ENCODE peak calls at places on chromosomes 6 and 20, in nine cellular contexts. D is SJSA1, G is kidney, W is NT2/D1, Y is AG04450, T is right cardiac atrium, C is cardiac muscle cell, J is GM12865, R is heart right ventricle. Q is an unnamed sample.

GRCh38 chr6:138531387-138531786 is 32.1 kb upstream of the NHSL1 start:
- DNase-seq in J (no peak), W (no peak), D (no peak), R (no peak), T (no peak), G (no peak), C (no peak), Y (no peak), Q (no peak)

GRCh38 chr6:149884215-149884614 is 13.7 kb downstream of the RAET1E start:
- DNase-seq in D (no peak), R (no peak), C (no peak), G (peak), W (no peak), Y (no peak), T (peak), J (no peak), Q (no peak)

GRCh38 chr6:5663256-5663655 is 343.5 kb downstream of the NRN1 start:
- DNase-seq in T (no peak), D (no peak), G (no peak), J (no peak), W (no peak), R (no peak), Y (no peak), C (peak), Q (no peak)

GRCh38 chr6:105045546-105045945 is 88.6 kb downstream of the LIN28B start:
- DNase-seq in C (no peak), D (no peak), W (no peak), J (no peak), Y (no peak), R (no peak), T (no peak), G (no peak), Q (no peak)

GRCh38 chr6:43629104-43629504 is at the start of gene GTPBP2:
- DNase-seq in T (peak), R (peak), Y (peak), G (peak), W (peak), J (peak), D (peak), C (peak), Q (peak)

GRCh38 chr6:127937102-127937501 is 36.2 kb upstream of the THEMIS start:
- DNase-seq in J (no peak), R (no peak), G (no peak), T (no peak), W (no peak), D (no peak), Y (no peak), C (no peak), Q (no peak)

GRCh38 chr6:132892929-132893771 is 78.8 kb downstream of the RPS12 start:
- DNase-seq in T (no peak), J (no peak), D (no peak), C (no peak), G (no peak), R (no peak), W (no peak), Y (no peak), Q (no peak)

GRCh38 chr20:47704746-47705496 is 80.4 kb downstream of the SULF2 start:
- DNase-seq in G (peak), R (peak), T (peak), J (no peak), W (no peak), Y (no peak), D (no peak), C (no peak), Q (no peak)

GRCh38 chr6:116570856-116571682 is at the start of gene RWDD1:
- DNase-seq in W (peak), C (peak), J (peak), Y (peak), T (peak), D (peak), R (peak), G (peak), Q (peak)

GRCh38 chr6:42334870-42335269 is 116.9 kb downstream of the TRERF1 start:
- DNase-seq in W (no peak), T (no peak), D (no peak), J (no peak), R (no peak), G (no peak), C (no peak), Y (no peak), Q (no peak)

GRCh38 chr6:47465117-47465516 is 12.5 kb upstream of the CD2AP start:
- DNase-seq in G (no peak), R (no peak), T (no peak), Y (no peak), W (no peak), D (no peak), J (no peak), C (no peak), Q (no peak)

GRCh38 chr6:42340516-42340915 is 111.2 kb downstream of the TRERF1 start:
- DNase-seq in J (no peak), Y (no peak), W (no peak), D (no peak), G (no peak), T (no peak), C (no peak), R (no peak), Q (no peak)

GRCh38 chr6:123398072-123398471 is 238.7 kb downstream of the TRDN start:
- DNase-seq in J (no peak), C (no peak), R (no peak), W (no peak), D (no peak), G (no peak), T (no peak), Y (no peak), Q (no peak)

GRCh38 chr6:147579667-147580066 is 71.2 kb downstream of the SAMD5 start:
- DNase-seq in R (no peak), Y (no peak), D (no peak), G (no peak), C (no peak), J (no peak), T (no peak), W (no peak), Q (no peak)

GRCh38 chr6:95856876-95857364 is 158.9 kb upstream of the FUT9 start:
- DNase-seq in W (no peak), D (no peak), C (no peak), J (no peak), T (no peak), R (no peak), G (no peak), Y (no peak), Q (no peak)

GRCh38 chr20:51022803-51023616 is at the start of gene KCNG1:
- DNase-seq in Y (no peak), G (peak), D (peak), R (peak), W (peak), J (no peak), T (peak), C (peak), Q (peak)

GRCh38 chr6:96162711-96163120 is 146.9 kb downstream of the FUT9 start:
- DNase-seq in J (no peak), D (no peak), C (no peak), R (no peak), G (no peak), T (no peak), W (peak), Y (no peak), Q (no peak)

GRCh38 chr6:156953478-156954146 is 176.4 kb downstream of the ARID1B start:
- DNase-seq in D (peak), Y (peak), R (no peak), T (no peak), G (no peak), C (peak), W (peak), J (no peak), Q (peak)

GRCh38 chr20:13758884-13759283 is 25.8 kb downstream of the ESF1 start:
- DNase-seq in D (no peak), W (no peak), R (no peak), Y (no peak), C (no peak), J (no peak), G (no peak), T (no peak), Q (no peak)

GRCh38 chr6:105028898-105029297 is 72.0 kb downstream of the LIN28B start:
- DNase-seq in R (no peak), W (no peak), J (no peak), D (no peak), T (no peak), Y (no peak), C (no peak), G (no peak), Q (no peak)

GRCh38 chr6:116118608-116119007 is 7.3 kb downstream of the COL10A1 start:
- DNase-seq in R (no peak), W (no peak), Y (no peak), J (no peak), C (no peak), G (no peak), T (no peak), D (peak), Q (no peak)

GRCh38 chr6:125182237-125183018 is 28.9 kb downstream of the TPD52L1 start:
- DNase-seq in T (no peak), Y (no peak), R (no peak), D (peak), C (no peak), W (no peak), G (no peak), J (no peak), Q (no peak)

GRCh38 chr6:41697902-41698349 is 37.5 kb downstream of the TFEB start:
- DNase-seq in R (no peak), C (no peak), Y (no peak), D (no peak), T (no peak), W (no peak), G (no peak), J (no peak), Q (no peak)

GRCh38 chr6:124055986-124056385 is 252.3 kb downstream of the NKAIN2 start:
- DNase-seq in W (no peak), C (no peak), R (no peak), D (no peak), Y (no peak), J (no peak), G (no peak), T (no peak), Q (no peak)

GRCh38 chr6:33822575-33823395 is 19.0 kb upstream of the MLN start:
- DNase-seq in C (peak), R (no peak), J (peak), W (no peak), Y (no peak), T (no peak), D (no peak), G (peak), Q (no peak)

GRCh38 chr6:13065596-13065995 is 262.7 kb downstream of the TBC1D7 start:
- DNase-seq in W (no peak), J (no peak), C (no peak), R (no peak), G (no peak), T (no peak), Y (no peak), D (no peak), Q (no peak)

GRCh38 chr6:105424177-105424783 is 21.4 kb upstream of the PREP start:
- DNase-seq in D (peak), W (peak), G (no peak), Y (no peak), T (no peak), R (no peak), C (peak), J (peak), Q (peak)

GRCh38 chr20:12762725-12763124 is 246.0 kb upstream of the SPTLC3 start:
- DNase-seq in T (peak), J (no peak), D (no peak), G (no peak), W (no peak), C (peak), Y (no peak), R (no peak), Q (no peak)

GRCh38 chr6:72589096-72589495 is 32.8 kb upstream of the KCNQ5 start:
- DNase-seq in G (no peak), Y (no peak), R (no peak), C (no peak), T (no peak), W (no peak), D (no peak), J (no peak), Q (no peak)

GRCh38 chr6:71420693-71421328 is 132.2 kb downstream of the OGFRL1 start:
- DNase-seq in C (peak), Y (peak), T (peak), D (peak), J (no peak), W (peak), G (peak), R (peak), Q (no peak)

GRCh38 chr6:71419954-71420692 is 131.5 kb downstream of the OGFRL1 start:
- DNase-seq in C (peak), J (no peak), T (peak), R (peak), D (no peak), Y (no peak), W (peak), G (peak), Q (peak)

GRCh38 chr6:71421611-71422010 is 133.0 kb downstream of the OGFRL1 start:
- DNase-seq in J (no peak), D (no peak), Y (no peak), W (no peak), G (no peak), R (no peak), T (no peak), C (no peak), Q (no peak)

GRCh38 chr6:71414486-71414885 is 125.9 kb downstream of the OGFRL1 start:
- DNase-seq in C (no peak), J (no peak), G (no peak), Y (no peak), W (no peak), D (no peak), T (no peak), R (no peak), Q (no peak)

DNA sequence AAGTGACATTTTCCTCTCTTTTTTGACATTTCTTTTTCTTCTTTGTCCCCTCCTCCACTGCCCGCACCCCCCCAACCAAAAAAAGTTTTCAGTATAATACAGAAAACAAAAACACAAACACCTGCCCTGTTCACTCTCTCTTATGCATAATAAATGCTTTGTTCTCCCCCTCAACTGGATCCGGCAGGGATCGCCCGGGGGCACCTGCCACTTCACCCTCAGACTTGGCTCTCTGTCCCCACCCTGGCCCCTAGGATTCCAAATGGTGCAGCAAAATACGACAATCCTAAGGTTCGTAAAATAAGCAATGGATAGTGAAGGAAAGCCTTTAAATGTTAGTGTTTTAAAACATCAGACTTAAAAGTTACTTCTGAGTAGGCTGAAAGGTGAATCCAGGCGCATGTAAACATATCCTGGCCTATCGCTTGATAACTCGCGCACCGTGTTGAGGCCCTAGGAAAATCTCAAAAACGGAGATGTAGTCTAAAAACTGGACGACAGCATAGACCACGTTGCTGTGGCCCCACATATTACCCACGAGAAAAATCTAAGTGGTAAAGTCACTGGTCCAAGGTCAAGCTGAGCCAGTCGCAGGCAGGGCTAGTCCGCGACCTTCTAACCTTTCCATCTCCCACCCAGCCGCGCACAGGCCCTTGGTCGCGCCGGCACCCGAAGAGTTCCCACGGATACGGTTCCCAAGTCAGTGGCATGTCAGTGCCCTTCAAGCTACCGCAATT is 130.8 kb downstream of the OGFRL1 start:
- DNase-seq in R (peak), G (peak), D (peak), C (peak), W (no peak), J (no peak), T (peak), Y (no peak), Q (no peak)
- H3K4me3 ChIP-seq in R (peak), G (peak), D (peak), C (peak), W (peak), J (no peak), T (peak), Y (peak), Q (no peak)

GRCh38 chr6:45631396-45631795 is 253.7 kb upstream of the SUPT3H start:
- DNase-seq in T (no peak), J (no peak), D (no peak), Y (no peak), G (no peak), C (no peak), R (no peak), W (no peak), Q (no peak)
- H3K4me3 ChIP-seq in T (no peak), J (no peak), D (no peak), Y (no peak), G (no peak), C (no peak), R (no peak), W (no peak), Q (no peak)

DNA sequence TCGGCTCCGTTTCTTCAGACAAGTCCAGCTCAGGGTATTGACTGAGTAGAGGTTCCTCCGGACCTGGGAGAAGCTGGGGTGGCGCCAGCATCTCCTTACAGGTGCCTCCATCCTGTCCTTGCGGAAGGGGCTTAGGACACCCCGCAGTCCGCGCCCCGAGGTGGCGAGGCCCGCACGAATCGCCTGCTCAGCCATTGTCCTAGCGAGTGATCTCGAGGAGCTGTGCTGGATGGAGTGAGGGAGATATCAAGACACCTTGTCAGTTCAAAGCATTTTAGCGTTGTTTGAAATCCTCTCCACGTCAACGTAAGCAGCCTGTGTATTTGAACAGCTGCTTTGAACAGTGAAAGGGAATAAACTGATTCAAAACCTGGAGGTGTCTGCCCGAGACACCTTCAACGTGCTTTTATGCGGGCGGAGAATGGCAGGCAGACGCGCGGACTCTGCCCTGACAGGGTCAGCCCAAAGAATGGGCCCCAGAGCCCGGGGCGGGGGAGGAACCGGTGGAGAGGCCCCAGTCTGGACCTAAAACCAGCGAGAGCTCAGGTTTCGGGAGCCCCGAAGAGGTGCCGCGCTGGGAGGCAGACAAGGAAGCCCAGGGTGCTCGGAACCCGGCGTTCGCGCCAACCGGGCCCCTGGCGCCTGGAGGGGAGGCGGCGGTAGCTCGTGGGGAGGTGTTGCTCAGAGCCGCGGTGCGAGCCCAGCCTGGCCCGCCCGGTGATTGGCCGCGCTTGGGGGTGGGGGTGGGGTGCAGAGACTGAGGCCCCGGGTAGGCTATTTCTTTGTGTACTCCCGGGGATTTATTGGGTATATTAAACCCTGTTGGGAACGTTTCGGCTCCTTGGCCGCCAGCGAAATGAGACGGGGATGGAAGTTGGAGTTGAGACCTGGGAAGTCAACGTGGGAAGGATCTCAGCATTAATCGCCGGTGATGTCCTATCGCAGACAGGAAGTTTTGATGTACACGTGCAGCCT is 3.0 kb upstream of the POU3F2 start:
- DNase-seq in C (peak), G (peak), W (no peak), R (no peak), D (no peak), T (no peak), Y (no peak), J (no peak), Q (no peak)
- H3K4me3 ChIP-seq in C (peak), G (no peak), W (peak), R (no peak), D (no peak), T (peak), Y (no peak), J (no peak), Q (no peak)

GRCh38 chr6:36197739-36198221 is 1.2 kb downstream of the BRPF3 start:
- DNase-seq in T (peak), C (no peak), Y (no peak), G (peak), R (no peak), W (no peak), D (no peak), J (peak), Q (peak)
- H3K4me3 ChIP-seq in T (peak), C (peak), Y (peak), G (peak), R (peak), W (peak), D (peak), J (peak), Q (peak)

DNA sequence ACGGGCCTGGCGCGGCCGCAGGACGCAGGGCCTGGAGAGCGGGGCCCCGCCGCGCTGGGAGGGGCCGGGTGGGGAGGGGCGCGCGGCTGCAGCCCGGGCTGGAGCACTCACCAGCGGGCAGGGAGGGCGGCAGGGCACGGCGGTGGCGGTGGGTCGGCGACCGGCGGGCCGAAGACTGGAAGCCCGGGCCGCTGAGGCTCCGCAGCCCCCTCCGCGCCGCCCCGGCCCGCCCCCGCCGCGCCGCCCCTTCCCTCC is at the start of gene GATA5:
- DNase-seq in C (no peak), Y (no peak), G (no peak), D (no peak), J (no peak), R (no peak), W (no peak), T (no peak), Q (no peak)
- H3K4me3 ChIP-seq in C (peak), Y (no peak), G (peak), D (no peak), J (no peak), R (peak), W (peak), T (peak), Q (no peak)